ENCODE peak calls at places on chromosome 5, in ten cellular contexts. One of them, this sample, is unnamed.
A peak's percentile ranks its signal among the peaks of the same experiment; 100 is the strongest.

GRCh38 chr5:31516802-31517201 is 15.1 kb downstream of the DROSHA start:
- ATAC-seq in right cardiac atrium: no peak
- ATAC-seq in left lobe of liver: no peak
- ATAC-seq in RWPE2: no peak
- ATAC-seq in Panc1: no peak
- ATAC-seq in heart left ventricle: no peak
- ATAC-seq in activated naive CD8-positive, alpha-beta T cell treated with anti-CD3 and anti-CD28 coated beads, Interleukin-2, amount 10 ng/mL, durations not matched to agents 7 days and 5 days: peak; percentile 42
- ATAC-seq in esophagus mucosa: no peak
- ATAC-seq in CD4-positive, alpha-beta T cell: no peak
- ATAC-seq in stimulated activated naive CD8-positive, alpha-beta T cell treated with anti-CD3 and anti-CD28 coated beads, Interleukin-15, amount 100 ng/mL, for 72 hours: no peak
- ATAC-seq in this sample: no peak

GRCh38 chr5:14168139-14168792 is 25.1 kb downstream of the TRIO start:
- ATAC-seq in RWPE2: no peak
- ATAC-seq in esophagus mucosa: no peak
- ATAC-seq in CD4-positive, alpha-beta T cell: no peak
- ATAC-seq in left lobe of liver: peak; percentile 8
- ATAC-seq in stimulated activated naive CD8-positive, alpha-beta T cell treated with anti-CD3 and anti-CD28 coated beads, Interleukin-15, amount 100 ng/mL, for 72 hours: no peak
- ATAC-seq in right cardiac atrium: no peak
- ATAC-seq in heart left ventricle: no peak
- ATAC-seq in Panc1: no peak
- ATAC-seq in activated naive CD8-positive, alpha-beta T cell treated with anti-CD3 and anti-CD28 coated beads, Interleukin-2, amount 10 ng/mL, durations not matched to agents 7 days and 5 days: no peak
- ATAC-seq in this sample: peak; percentile 77

GRCh38 chr5:158995694-158996173 is 104.0 kb downstream of the EBF1 start:
- ATAC-seq in Panc1: no peak
- ATAC-seq in activated naive CD8-positive, alpha-beta T cell treated with anti-CD3 and anti-CD28 coated beads, Interleukin-2, amount 10 ng/mL, durations not matched to agents 7 days and 5 days: no peak
- ATAC-seq in left lobe of liver: no peak
- ATAC-seq in heart left ventricle: no peak
- ATAC-seq in right cardiac atrium: peak; percentile 22
- ATAC-seq in esophagus mucosa: no peak
- ATAC-seq in CD4-positive, alpha-beta T cell: no peak
- ATAC-seq in stimulated activated naive CD8-positive, alpha-beta T cell treated with anti-CD3 and anti-CD28 coated beads, Interleukin-15, amount 100 ng/mL, for 72 hours: no peak
- ATAC-seq in RWPE2: no peak
- ATAC-seq in this sample: peak; percentile 71

GRCh38 chr5:68007446-68007845 is 208.1 kb upstream of the PIK3R1 start:
- ATAC-seq in esophagus mucosa: no peak
- ATAC-seq in stimulated activated naive CD8-positive, alpha-beta T cell treated with anti-CD3 and anti-CD28 coated beads, Interleukin-15, amount 100 ng/mL, for 72 hours: no peak
- ATAC-seq in left lobe of liver: peak; percentile 94
- ATAC-seq in activated naive CD8-positive, alpha-beta T cell treated with anti-CD3 and anti-CD28 coated beads, Interleukin-2, amount 10 ng/mL, durations not matched to agents 7 days and 5 days: no peak
- ATAC-seq in CD4-positive, alpha-beta T cell: no peak
- ATAC-seq in heart left ventricle: no peak
- ATAC-seq in RWPE2: peak; percentile 29
- ATAC-seq in Panc1: no peak
- ATAC-seq in right cardiac atrium: peak; percentile 47
- ATAC-seq in this sample: no peak

GRCh38 chr5:168877132-168877895 is 298.1 kb upstream of the PANK3 start:
- ATAC-seq in heart left ventricle: no peak
- ATAC-seq in stimulated activated naive CD8-positive, alpha-beta T cell treated with anti-CD3 and anti-CD28 coated beads, Interleukin-15, amount 100 ng/mL, for 72 hours: peak; percentile 26
- ATAC-seq in activated naive CD8-positive, alpha-beta T cell treated with anti-CD3 and anti-CD28 coated beads, Interleukin-2, amount 10 ng/mL, durations not matched to agents 7 days and 5 days: no peak
- ATAC-seq in esophagus mucosa: no peak
- ATAC-seq in Panc1: no peak
- ATAC-seq in CD4-positive, alpha-beta T cell: no peak
- ATAC-seq in RWPE2: no peak
- ATAC-seq in left lobe of liver: peak; percentile 89
- ATAC-seq in right cardiac atrium: peak; percentile 32
- ATAC-seq in this sample: no peak

GRCh38 chr5:59873113-59873512 is 20.4 kb downstream of the PDE4D start:
- ATAC-seq in Panc1: no peak
- ATAC-seq in right cardiac atrium: no peak
- ATAC-seq in stimulated activated naive CD8-positive, alpha-beta T cell treated with anti-CD3 and anti-CD28 coated beads, Interleukin-15, amount 100 ng/mL, for 72 hours: no peak
- ATAC-seq in activated naive CD8-positive, alpha-beta T cell treated with anti-CD3 and anti-CD28 coated beads, Interleukin-2, amount 10 ng/mL, durations not matched to agents 7 days and 5 days: no peak
- ATAC-seq in esophagus mucosa: no peak
- ATAC-seq in left lobe of liver: no peak
- ATAC-seq in heart left ventricle: no peak
- ATAC-seq in RWPE2: no peak
- ATAC-seq in CD4-positive, alpha-beta T cell: no peak
- ATAC-seq in this sample: no peak

GRCh38 chr5:147113967-147114366 is 120.9 kb upstream of the STK32A start:
- ATAC-seq in activated naive CD8-positive, alpha-beta T cell treated with anti-CD3 and anti-CD28 coated beads, Interleukin-2, amount 10 ng/mL, durations not matched to agents 7 days and 5 days: no peak
- ATAC-seq in CD4-positive, alpha-beta T cell: no peak
- ATAC-seq in RWPE2: no peak
- ATAC-seq in Panc1: no peak
- ATAC-seq in esophagus mucosa: no peak
- ATAC-seq in left lobe of liver: no peak
- ATAC-seq in right cardiac atrium: no peak
- ATAC-seq in stimulated activated naive CD8-positive, alpha-beta T cell treated with anti-CD3 and anti-CD28 coated beads, Interleukin-15, amount 100 ng/mL, for 72 hours: no peak
- ATAC-seq in heart left ventricle: no peak
- ATAC-seq in this sample: no peak

GRCh38 chr5:32542216-32543059 is 42.9 kb upstream of the SUB1 start:
- ATAC-seq in right cardiac atrium: no peak
- ATAC-seq in CD4-positive, alpha-beta T cell: peak; percentile 24
- ATAC-seq in left lobe of liver: no peak
- ATAC-seq in RWPE2: no peak
- ATAC-seq in Panc1: no peak
- ATAC-seq in esophagus mucosa: peak; percentile 63
- ATAC-seq in heart left ventricle: no peak
- ATAC-seq in activated naive CD8-positive, alpha-beta T cell treated with anti-CD3 and anti-CD28 coated beads, Interleukin-2, amount 10 ng/mL, durations not matched to agents 7 days and 5 days: no peak
- ATAC-seq in stimulated activated naive CD8-positive, alpha-beta T cell treated with anti-CD3 and anti-CD28 coated beads, Interleukin-15, amount 100 ng/mL, for 72 hours: peak; percentile 78
- ATAC-seq in this sample: peak; percentile 62

GRCh38 chr5:174425271-174425963 is 299.0 kb upstream of the MSX2 start:
- ATAC-seq in Panc1: peak; percentile 58
- ATAC-seq in heart left ventricle: no peak
- ATAC-seq in activated naive CD8-positive, alpha-beta T cell treated with anti-CD3 and anti-CD28 coated beads, Interleukin-2, amount 10 ng/mL, durations not matched to agents 7 days and 5 days: no peak
- ATAC-seq in esophagus mucosa: peak; percentile 84
- ATAC-seq in RWPE2: peak; percentile 88
- ATAC-seq in right cardiac atrium: peak; percentile 14
- ATAC-seq in CD4-positive, alpha-beta T cell: no peak
- ATAC-seq in stimulated activated naive CD8-positive, alpha-beta T cell treated with anti-CD3 and anti-CD28 coated beads, Interleukin-15, amount 100 ng/mL, for 72 hours: peak; percentile 43
- ATAC-seq in left lobe of liver: no peak
- ATAC-seq in this sample: no peak

GRCh38 chr5:90131734-90132133 is 277.8 kb downstream of the CETN3 start:
- ATAC-seq in heart left ventricle: no peak
- ATAC-seq in stimulated activated naive CD8-positive, alpha-beta T cell treated with anti-CD3 and anti-CD28 coated beads, Interleukin-15, amount 100 ng/mL, for 72 hours: no peak
- ATAC-seq in Panc1: no peak
- ATAC-seq in activated naive CD8-positive, alpha-beta T cell treated with anti-CD3 and anti-CD28 coated beads, Interleukin-2, amount 10 ng/mL, durations not matched to agents 7 days and 5 days: no peak
- ATAC-seq in right cardiac atrium: no peak
- ATAC-seq in CD4-positive, alpha-beta T cell: no peak
- ATAC-seq in left lobe of liver: no peak
- ATAC-seq in esophagus mucosa: no peak
- ATAC-seq in RWPE2: no peak
- ATAC-seq in this sample: peak; percentile 75

GRCh38 chr5:34043099-34043876 is at the start of gene C1QTNF3:
- ATAC-seq in RWPE2: no peak
- ATAC-seq in CD4-positive, alpha-beta T cell: no peak
- ATAC-seq in right cardiac atrium: peak; percentile 64
- ATAC-seq in stimulated activated naive CD8-positive, alpha-beta T cell treated with anti-CD3 and anti-CD28 coated beads, Interleukin-15, amount 100 ng/mL, for 72 hours: no peak
- ATAC-seq in left lobe of liver: no peak
- ATAC-seq in esophagus mucosa: no peak
- ATAC-seq in activated naive CD8-positive, alpha-beta T cell treated with anti-CD3 and anti-CD28 coated beads, Interleukin-2, amount 10 ng/mL, durations not matched to agents 7 days and 5 days: no peak
- ATAC-seq in heart left ventricle: no peak
- ATAC-seq in Panc1: no peak
- ATAC-seq in this sample: no peak

GRCh38 chr5:153964201-153965101 is 74.3 kb downstream of the FAM114A2 start:
- ATAC-seq in esophagus mucosa: no peak
- ATAC-seq in right cardiac atrium: no peak
- ATAC-seq in RWPE2: peak; percentile 49
- ATAC-seq in activated naive CD8-positive, alpha-beta T cell treated with anti-CD3 and anti-CD28 coated beads, Interleukin-2, amount 10 ng/mL, durations not matched to agents 7 days and 5 days: no peak
- ATAC-seq in left lobe of liver: peak; percentile 29
- ATAC-seq in CD4-positive, alpha-beta T cell: no peak
- ATAC-seq in Panc1: peak; percentile 64
- ATAC-seq in stimulated activated naive CD8-positive, alpha-beta T cell treated with anti-CD3 and anti-CD28 coated beads, Interleukin-15, amount 100 ng/mL, for 72 hours: peak; percentile 9
- ATAC-seq in heart left ventricle: peak; percentile 23
- ATAC-seq in this sample: no peak

GRCh38 chr5:179749857-179750508 is 17.4 kb downstream of the MAML1 start:
- ATAC-seq in left lobe of liver: no peak
- ATAC-seq in RWPE2: no peak
- ATAC-seq in heart left ventricle: no peak
- ATAC-seq in esophagus mucosa: no peak
- ATAC-seq in right cardiac atrium: no peak
- ATAC-seq in activated naive CD8-positive, alpha-beta T cell treated with anti-CD3 and anti-CD28 coated beads, Interleukin-2, amount 10 ng/mL, durations not matched to agents 7 days and 5 days: no peak
- ATAC-seq in CD4-positive, alpha-beta T cell: no peak
- ATAC-seq in Panc1: peak; percentile 62
- ATAC-seq in stimulated activated naive CD8-positive, alpha-beta T cell treated with anti-CD3 and anti-CD28 coated beads, Interleukin-15, amount 100 ng/mL, for 72 hours: no peak
- ATAC-seq in this sample: no peak

This sample was measured in stimulated activated memory B cell treated with anti-CD40 and anti-IgM and Interleukin-4, amounts not matched to agents 10 μg/mL and 1 μg/mL and 100 μg/mL, for 72 hours.